ENCODE peak calls at places on chromosome 16, in five cellular contexts. V, G, Q, Z and E are unnamed samples.

GRCh38 chr16:10578474-10579316 is 1.7 kb downstream of the EMP2 start:
- DNase-seq in Q (no peak), G (no peak), Z (no peak), V (no peak), E (no peak)

GRCh38 chr16:57918994-57919393 is 51.9 kb downstream of the CNGB1 start:
- DNase-seq in Z (no peak), Q (no peak), V (no peak), G (no peak), E (no peak)

GRCh38 chr16:86977076-86977676 is 340.0 kb downstream of the C16orf95 start:
- DNase-seq in Z (no peak), G (no peak), V (no peak), Q (peak; percentile 55), E (no peak)

GRCh38 chr16:5465714-5466113 is 368.1 kb upstream of the EEF2KMT start:
- DNase-seq in Q (no peak), G (no peak), Z (no peak), V (no peak), E (no peak)

GRCh38 chr16:11636172-11636721 is 32.0 kb upstream of the SNN start:
- DNase-seq in G (no peak), Z (no peak), V (no peak), Q (no peak), E (no peak)

GRCh38 chr16:31181102-31181830 is 1.3 kb downstream of the FUS start:
- DNase-seq in Z (no peak), V (no peak), Q (peak; percentile 70), G (peak; percentile 29), E (peak; percentile 63)

GRCh38 chr16:4608704-4608980 is 6.0 kb downstream of the UBALD1 start:
- DNase-seq in V (no peak), Z (no peak), G (no peak), Q (no peak), E (no peak)

GRCh38 chr16:2042666-2043295 is 4.9 kb downstream of the NTHL1 start:
- DNase-seq in V (no peak), Z (no peak), G (no peak), Q (no peak), E (no peak)

GRCh38 chr16:89952049-89952448 is 3.5 kb downstream of the DEF8 start:
- DNase-seq in G (no peak), V (no peak), Z (no peak), Q (no peak), E (no peak)

GRCh38 chr16:13012591-13012990 is 111.2 kb downstream of the SHISA9 start:
- DNase-seq in Z (no peak), V (no peak), Q (no peak), G (no peak), E (no peak)

GRCh38 chr16:70653809-70654771 is 7.7 kb downstream of the IL34 start:
- DNase-seq in G (peak; percentile 69), Z (peak; percentile 96), Q (peak; percentile 92), V (no peak), E (peak; percentile 92)

GRCh38 chr16:12901204-12901596 is 198 bp upstream of the SHISA9 start:
- DNase-seq in Z (no peak), G (no peak), Q (no peak), V (no peak), E (no peak)

GRCh38 chr16:77335652-77336234 is 99.1 kb downstream of the ADAMTS18 start:
- DNase-seq in V (no peak), Z (no peak), Q (no peak), G (no peak), E (no peak)